ENCODE peak calls at places on chromosomes 6 and 20, in five cellular contexts. B, U, O, F and X are unnamed samples.
A peak's percentile ranks its signal among the peaks of the same experiment; 100 is the strongest.

GRCh38 chr6:147949981-147950622 is 392.5 kb upstream of the SASH1 start:
- DNase-seq in B (no peak), U (no peak), O (peak; percentile 64), F (no peak), X (no peak)

GRCh38 chr6:160005861-160006540 is 37.1 kb downstream of the IGF2R start:
- DNase-seq in B (no peak), U (peak; percentile 58), O (peak; percentile 75), F (no peak), X (no peak)

GRCh38 chr20:54162378-54162777 is 11.4 kb downstream of the CYP24A1 start:
- DNase-seq in B (no peak), U (no peak), O (no peak), F (no peak), X (no peak)

GRCh38 chr6:160357088-160357487 is 8.9 kb downstream of the SLC22A3 start:
- DNase-seq in B (no peak), U (no peak), O (no peak), F (no peak), X (no peak)

GRCh38 chr20:47577271-47577670 is 75.6 kb downstream of the NCOA3 start:
- DNase-seq in B (no peak), U (no peak), O (no peak), F (no peak), X (no peak)

GRCh38 chr20:14478126-14478525 is 140.7 kb upstream of the FLRT3 start:
- DNase-seq in B (no peak), U (peak; percentile 15), O (no peak), F (no peak), X (no peak)

GRCh38 chr20:17505664-17506517 is 25.3 kb downstream of the BFSP1 start:
- DNase-seq in B (no peak), U (peak; percentile 70), O (peak; percentile 55), F (no peak), X (no peak)

GRCh38 chr20:25309395-25310267 is 61.7 kb downstream of the PYGB start:
- DNase-seq in B (peak; percentile 62), U (peak; percentile 97), O (peak; percentile 91), F (no peak), X (peak; percentile 62)

GRCh38 chr6:3208096-3208774 is 19.2 kb downstream of the TUBB2B start:
- DNase-seq in B (no peak), U (peak; percentile 95), O (peak; percentile 54), F (peak; percentile 87), X (peak; percentile 92)

GRCh38 chr6:40743226-40743625 is 156.1 kb upstream of the LRFN2 start:
- DNase-seq in B (no peak), U (no peak), O (no peak), F (no peak), X (no peak)

GRCh38 chr6:92130944-92131343 is 1288.4 kb downstream of the EPHA7 start:
- DNase-seq in B (no peak), U (no peak), O (no peak), F (no peak), X (no peak)

GRCh38 chr6:94535798-94536197 is 1041.5 kb upstream of the MANEA start:
- DNase-seq in B (no peak), U (no peak), O (no peak), F (no peak), X (no peak)

GRCh38 chr6:110518281-110518623 is 41.8 kb upstream of the SLC22A16 start:
- DNase-seq in B (no peak), U (peak; percentile 36), O (peak; percentile 61), F (no peak), X (no peak)

GRCh38 chr6:25462235-25462897 is 183.2 kb downstream of the CARMIL1 start:
- DNase-seq in B (no peak), U (no peak), O (no peak), F (no peak), X (no peak)

GRCh38 chr20:57791178-57791945 is 81.5 kb upstream of the PMEPA1 start:
- DNase-seq in B (no peak), U (no peak), O (no peak), F (no peak), X (no peak)

GRCh38 chr6:162963861-162964260 is 236.1 kb downstream of the PACRG start:
- DNase-seq in B (no peak), U (peak; percentile 61), O (peak; percentile 13), F (no peak), X (no peak)

GRCh38 chr6:56724455-56724854 is 81.8 kb upstream of the DST start:
- DNase-seq in B (no peak), U (peak; percentile 43), O (peak; percentile 63), F (no peak), X (peak; percentile 20)

GRCh38 chr6:11209941-11210340 is 22.5 kb downstream of the NEDD9 start:
- DNase-seq in B (no peak), U (no peak), O (peak; percentile 66), F (no peak), X (no peak)

GRCh38 chr20:17863577-17864292 is 104.9 kb downstream of the SNX5 start:
- DNase-seq in B (peak; percentile 80), U (no peak), O (no peak), F (no peak), X (no peak)

GRCh38 chr20:35891375-35891774 is 62.9 kb downstream of the SCAND1 start:
- DNase-seq in B (no peak), U (peak; percentile 77), O (peak; percentile 62), F (no peak), X (peak; percentile 82)

GRCh38 chr6:50539441-50539840 is 173.9 kb upstream of the TFAP2D start:
- DNase-seq in B (no peak), U (no peak), O (no peak), F (no peak), X (no peak)

GRCh38 chr6:169675011-169675410 is 26.8 kb downstream of the WDR27 start:
- DNase-seq in B (no peak), U (no peak), O (no peak), F (no peak), X (no peak)

GRCh38 chr20:36950432-36951197 is 893 bp downstream of the SAMHD1 start:
- DNase-seq in B (peak; percentile 47), U (peak; percentile 49), O (peak; percentile 23), F (no peak), X (no peak)

GRCh38 chr6:125030969-125031368 is 68.7 kb downstream of the RNF217 start:
- DNase-seq in B (no peak), U (no peak), O (no peak), F (no peak), X (no peak)

GRCh38 chr6:78629154-78629721 is 238.1 kb upstream of the IRAK1BP1 start:
- DNase-seq in B (peak; percentile 10), U (peak; percentile 34), O (peak; percentile 75), F (no peak), X (no peak)

GRCh38 chr6:71886184-71887005 is at the start of gene RIMS1:
- DNase-seq in B (no peak), U (no peak), O (peak; percentile 8), F (no peak), X (no peak)

GRCh38 chr6:167244064-167244949 is 46.8 kb upstream of the UNC93A start:
- DNase-seq in B (no peak), U (no peak), O (no peak), F (no peak), X (no peak)

GRCh38 chr6:68575765-68576439 is 59.2 kb upstream of the ADGRB3 start:
- DNase-seq in B (no peak), U (peak; percentile 0), O (peak; percentile 34), F (no peak), X (no peak)

GRCh38 chr6:151917531-151918329 is 110.2 kb downstream of the ESR1 start:
- DNase-seq in B (no peak), U (peak; percentile 29), O (no peak), F (no peak), X (no peak)

GRCh38 chr6:37048851-37049734 is 43.6 kb downstream of the FGD2 start:
- DNase-seq in B (peak; percentile 57), U (peak; percentile 90), O (peak; percentile 95), F (peak; percentile 72), X (no peak)
- H3K4me3 ChIP-seq in B (no peak overlapping the region), U (no peak overlapping the region), O (no peak overlapping the region), F (no peak overlapping the region), X (no peak overlapping the region)

GRCh38 chr20:63950701-63951397 is 5.4 kb downstream of the UCKL1 start:
- DNase-seq in B (no peak), U (no peak), O (no peak), F (no peak), X (no peak)

GRCh38 chr20:63945031-63945658 is 11.1 kb downstream of the UCKL1 start:
- DNase-seq in B (no peak), U (no peak), O (no peak), F (no peak), X (no peak)

GRCh38 chr20:63945921-63946920 is 10.0 kb downstream of the UCKL1 start:
- DNase-seq in B (no peak), U (no peak), O (no peak), F (no peak), X (no peak)

GRCh38 chr20:63946986-63947637 is 9.1 kb downstream of the UCKL1 start:
- DNase-seq in B (no peak), U (no peak), O (no peak), F (no peak), X (no peak)

GRCh38 chr20:63947638-63948456 is 8.4 kb downstream of the UCKL1 start:
- DNase-seq in B (no peak), U (no peak), O (no peak), F (no peak), X (no peak)
- H3K4me3 ChIP-seq in B (no peak overlapping the region), U (no peak overlapping the region), O (no peak overlapping the region), F (no peak overlapping the region), X (no peak overlapping the region)

GRCh38 chr6:37169458-37170272 is at the start of gene PIM1:
- DNase-seq in B (peak; percentile 100), U (peak; percentile 93), O (peak; percentile 99), F (peak; percentile 70), X (peak; percentile 80)
- H3K4me3 ChIP-seq in B (peak within 1 kb of the TSS; percentile 52), U (peak within 1 kb of the TSS; percentile 80), O (peak within 1 kb of the TSS; percentile 99), F (peak within 1 kb of the TSS; percentile 80), X (peak within 1 kb of the TSS; percentile 61)

GRCh38 chr6:137849076-137849708 is 17.9 kb upstream of the TNFAIP3 start:
- DNase-seq in B (no peak), U (no peak), O (peak; percentile 38), F (no peak), X (no peak)
- H3K4me3 ChIP-seq in B (no peak overlapping the region), U (no peak overlapping the region), O (peak overlapping the region; percentile 13), F (no peak overlapping the region), X (no peak overlapping the region)

GRCh38 chr20:64102647-64103354 is 4.6 kb downstream of the NPBWR2 start:
- DNase-seq in B (no peak), U (no peak), O (no peak), F (no peak), X (no peak)
- H3K4me3 ChIP-seq in B (no peak overlapping the region), U (no peak overlapping the region), O (no peak overlapping the region), F (no peak overlapping the region), X (no peak overlapping the region)